ENCODE peak calls at places on chromosomes 1 and 21, in five cellular contexts. T, V, J, C and Y are unnamed samples.

GRCh38 chr1:147794570-147794969 is 34.2 kb upstream of the GJA5 start:
- DNase-seq in T (no peak), C (no peak), V (no peak), J (no peak), Y (no peak)

GRCh38 chr1:238913210-238913609 is 473.2 kb upstream of the CHRM3 start:
- DNase-seq in V (no peak), C (no peak), T (no peak), J (no peak), Y (no peak)

GRCh38 chr1:166489670-166490436 is 323.1 kb upstream of the FAM78B start:
- DNase-seq in J (no peak), V (no peak), T (no peak), C (no peak), Y (no peak)

GRCh38 chr21:25691931-25692330 is 42.8 kb downstream of the ATP5PF start:
- DNase-seq in C (no peak), V (no peak), J (no peak), T (no peak), Y (no peak)

GRCh38 chr1:201791775-201792166 is 37.2 kb upstream of the IPO9 start:
- DNase-seq in C (no peak), V (no peak), T (no peak), J (no peak), Y (no peak)

GRCh38 chr1:83819436-83819835 is 179.5 kb downstream of the TTLL7 start:
- DNase-seq in T (no peak), C (no peak), V (no peak), J (no peak), Y (no peak)

GRCh38 chr21:28375708-28376385 is 616.8 kb downstream of the LTN1 start:
- DNase-seq in V (no peak), T (no peak), C (no peak), J (no peak), Y (no peak)

GRCh38 chr1:147077936-147078605 is 94.2 kb downstream of the PRKAB2 start:
- DNase-seq in T (no peak), J (peak; percentile 2), C (no peak), V (no peak), Y (no peak)

GRCh38 chr1:224454337-224455055 is 19.9 kb upstream of the WDR26 start:
- DNase-seq in V (no peak), C (no peak), T (no peak), J (no peak), Y (no peak)

GRCh38 chr1:148307583-148308185 is 155.6 kb upstream of the NBPF11 start:
- DNase-seq in C (no peak), J (no peak), T (no peak), V (no peak), Y (no peak)

GRCh38 chr1:236064674-236065508 is at the start of gene NID1:
- DNase-seq in T (no peak), V (no peak), J (peak; percentile 92), C (peak; percentile 60), Y (peak; percentile 27)

GRCh38 chr1:58718435-58718834 is 18.6 kb upstream of the MYSM1 start:
- DNase-seq in J (peak; percentile 35), C (no peak), V (no peak), T (no peak), Y (no peak)

GRCh38 chr1:218357211-218357892 is 12.2 kb downstream of the TGFB2 start:
- DNase-seq in C (no peak), V (no peak), J (no peak), T (no peak), Y (no peak)

GRCh38 chr1:178939328-178939727 is 68.5 kb upstream of the ANGPTL1 start:
- DNase-seq in C (no peak), V (no peak), T (no peak), J (no peak), Y (no peak)

GRCh38 chr21:44253832-44254700 is 7.6 kb downstream of the DNMT3L start:
- DNase-seq in J (no peak), C (no peak), V (no peak), T (peak; percentile 58), Y (no peak)

GRCh38 chr1:94063379-94063778 is 57.6 kb downstream of the ABCA4 start:
- DNase-seq in C (no peak), J (peak; percentile 59), T (no peak), V (no peak), Y (no peak)

GRCh38 chr1:230068952-230069684 is 2.1 kb downstream of the GALNT2 start:
- DNase-seq in C (no peak), T (no peak), J (peak; percentile 10), V (no peak), Y (no peak)

GRCh38 chr1:230069813-230070212 is 2.8 kb downstream of the GALNT2 start:
- DNase-seq in C (no peak), V (no peak), T (no peak), J (peak; percentile 9), Y (no peak)

GRCh38 chr1:230067441-230067870 is 418 bp downstream of the GALNT2 start:
- DNase-seq in T (no peak), V (no peak), C (no peak), J (peak; percentile 49), Y (no peak)

GRCh38 chr1:230066466-230067404 is at the start of gene GALNT2:
- DNase-seq in C (peak; percentile 82), J (peak; percentile 96), V (peak; percentile 76), T (no peak), Y (peak; percentile 56)

DNA sequence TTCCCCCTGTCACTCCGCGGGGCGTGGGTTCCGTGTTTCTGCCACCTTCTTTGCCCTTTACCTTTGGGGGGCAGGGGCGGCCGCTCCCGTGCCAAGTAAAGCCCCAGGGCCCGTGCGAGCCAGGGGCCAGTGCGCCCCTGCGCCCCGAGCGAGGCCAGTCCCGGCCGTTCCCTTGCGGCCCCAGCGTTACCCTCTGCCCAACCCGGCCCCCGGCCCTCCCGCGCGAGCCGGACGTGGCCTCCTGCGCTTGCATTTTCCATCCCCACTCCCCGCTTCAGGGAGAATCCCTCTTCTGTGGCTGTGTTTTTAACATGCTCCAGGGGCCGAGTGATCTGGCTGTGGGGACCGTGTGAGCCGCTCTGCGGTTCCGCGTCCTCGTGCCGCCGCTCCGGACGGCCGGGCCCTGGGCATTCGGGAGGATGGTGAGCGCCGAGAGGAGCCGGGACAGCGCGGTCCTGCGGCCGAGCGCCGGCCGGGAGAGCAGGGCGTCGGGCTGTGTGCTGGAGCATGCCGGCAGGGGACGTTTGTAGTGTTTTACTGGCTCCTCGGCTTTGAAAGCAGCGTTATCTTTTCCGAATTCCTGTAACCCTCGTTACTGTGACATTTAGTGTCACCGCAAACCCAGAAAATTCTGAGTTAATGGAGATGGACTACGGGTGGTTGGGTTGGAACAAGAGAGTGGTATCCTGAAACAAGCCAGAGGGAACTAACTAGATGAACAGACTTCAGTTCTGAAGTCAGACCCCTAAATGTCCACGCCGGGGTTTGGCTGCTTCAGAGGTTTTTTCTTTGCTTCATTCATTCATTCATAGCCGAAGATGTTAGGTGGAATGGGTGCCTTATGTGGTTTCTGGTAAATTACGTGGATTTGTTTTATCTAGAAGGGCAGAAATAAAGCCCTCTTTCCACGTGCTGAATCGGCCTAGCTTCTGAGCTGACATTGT is 1.1 kb downstream of the GALNT2 start:
- DNase-seq in T (no peak), C (no peak), J (peak; percentile 64), V (no peak), Y (no peak)
- TF ChIP-seq CTCF in T (no peak), C (peak; percentile 9), J (peak; percentile 26), V (no peak), Y (no peak)

DNA sequence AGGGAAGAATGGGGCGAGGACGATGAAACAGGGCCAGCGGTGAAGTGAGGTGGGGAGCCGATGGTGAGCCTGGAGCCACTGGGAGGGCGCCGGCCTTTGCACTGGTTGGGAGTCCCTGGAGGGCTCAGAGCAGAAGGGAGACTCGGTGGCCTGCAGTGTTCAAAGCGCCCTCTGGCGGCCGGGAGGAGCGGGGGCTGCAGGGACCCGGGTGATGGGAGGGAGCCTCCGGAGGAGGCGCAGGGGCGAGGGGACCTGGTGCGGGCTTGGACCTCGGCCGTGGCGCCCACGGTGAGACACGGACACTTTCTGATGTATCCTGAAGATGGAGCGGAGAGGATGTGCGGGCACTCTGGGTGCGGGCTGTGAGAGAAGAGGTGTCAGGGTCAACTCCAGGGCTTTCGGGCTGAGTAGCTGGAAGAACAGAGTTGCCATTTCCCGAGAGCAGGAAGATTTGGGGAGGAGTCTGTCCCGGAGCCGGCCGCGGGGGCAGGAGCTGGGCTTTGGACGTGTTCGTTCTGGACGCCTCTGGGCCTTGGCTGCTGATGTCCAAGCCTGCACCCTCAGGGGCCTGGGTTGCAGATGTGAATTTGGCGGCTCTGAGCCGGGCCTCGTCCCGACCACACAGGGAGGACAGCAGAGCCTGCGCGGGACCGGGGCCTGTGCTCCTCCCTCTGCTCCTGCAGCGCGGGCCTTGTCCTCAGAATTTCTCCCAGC is 29.7 kb downstream of the HEYL start:
- DNase-seq in C (no peak), V (no peak), T (no peak), J (peak; percentile 51), Y (peak; percentile 57)
- TF ChIP-seq CTCF in C (peak; percentile 37), V (peak; percentile 64), T (peak; percentile 69), J (peak; percentile 81), Y (no peak)

DNA sequence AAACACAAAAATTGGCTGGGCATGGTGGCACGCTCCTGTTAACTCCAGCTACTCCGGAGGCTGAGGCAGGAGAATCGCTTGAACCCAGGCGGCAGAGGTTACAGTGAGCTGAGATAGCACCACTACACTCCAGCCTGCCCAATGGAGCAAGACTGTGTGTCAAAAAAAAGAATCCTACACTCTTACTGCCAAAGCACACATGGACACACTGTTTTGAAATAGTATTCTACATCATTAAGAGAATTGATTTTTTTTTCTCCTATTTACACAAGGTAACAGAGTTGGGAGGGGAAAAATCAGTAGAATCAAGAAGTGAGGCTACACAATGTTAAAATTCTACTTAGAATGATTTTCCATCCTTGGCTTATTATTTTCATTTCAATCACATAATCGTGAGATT is 42.1 kb upstream of the SDC3 start:
- DNase-seq in C (no peak), T (no peak), J (no peak), V (no peak), Y (no peak)
- TF ChIP-seq CTCF in C (no peak), T (no peak), J (no peak), V (no peak), Y (no peak)

GRCh38 chr1:71343686-71344416 is 263.0 kb upstream of the ZRANB2 start:
- DNase-seq in J (no peak), V (no peak), C (no peak), T (no peak), Y (no peak)
- TF ChIP-seq CTCF in J (no peak), V (no peak), C (no peak), T (no peak), Y (no peak)

GRCh38 chr1:31679676-31680230 is 24.1 kb downstream of the COL16A1 start:
- DNase-seq in V (no peak), T (no peak), J (no peak), C (no peak), Y (no peak)

GRCh38 chr1:31688233-31688918 is 15.4 kb downstream of the COL16A1 start:
- DNase-seq in C (no peak), J (no peak), V (no peak), T (no peak), Y (no peak)

GRCh38 chr1:31681421-31681820 is 22.4 kb downstream of the COL16A1 start:
- DNase-seq in J (peak; percentile 59), T (no peak), C (no peak), V (no peak), Y (no peak)

GRCh38 chr1:31687601-31688000 is 16.2 kb downstream of the COL16A1 start:
- DNase-seq in J (no peak), C (no peak), V (no peak), T (no peak), Y (no peak)

DNA sequence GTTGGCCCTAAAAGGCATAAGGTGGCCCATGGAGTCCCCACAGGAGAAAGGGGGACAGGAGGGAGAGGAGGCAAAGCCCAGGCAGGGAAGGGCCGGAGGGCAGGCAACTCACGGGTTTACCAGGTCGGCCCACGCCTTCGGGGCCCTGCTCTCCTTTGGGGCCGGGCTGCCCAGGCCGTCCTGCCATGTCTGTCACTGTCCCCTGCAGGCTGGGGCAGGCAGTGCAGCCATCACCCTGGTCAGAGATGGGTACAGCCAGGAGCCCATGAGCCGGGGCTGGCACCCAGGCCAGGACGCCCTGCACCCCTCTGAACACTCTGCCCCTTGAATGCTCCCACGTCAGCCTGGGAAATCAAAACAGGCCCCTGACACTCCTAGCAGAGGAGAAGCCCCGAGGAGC is 19.8 kb downstream of the COL16A1 start:
- DNase-seq in C (no peak), T (no peak), J (no peak), V (no peak), Y (no peak)
- TF ChIP-seq CTCF in C (no peak), T (no peak), J (peak; percentile 34), V (peak; percentile 17), Y (no peak)